ENCODE peak calls at places on chromosomes 1 and 21, in six cellular contexts. N, P, J, K, H and O are unnamed samples. For H3K36me3, the result is how much of the 10 kb centered on the place peaks cover.

GRCh38 chr1:119587328-119587727 is 60.7 kb downstream of the ZNF697 start:
- DNase-seq in P (no peak), N (no peak), H (no peak), J (peak), K (no peak), O (peak)

GRCh38 chr1:39952359-39953110 is 2.4 kb upstream of the MFSD2A start:
- DNase-seq in H (no peak), P (no peak), K (no peak), J (no peak), N (no peak), O (no peak)

GRCh38 chr1:228394571-228395394 is 11.9 kb downstream of the TRIM11 start:
- DNase-seq in N (no peak), K (peak), J (no peak), P (peak), H (no peak), O (no peak)

GRCh38 chr1:58769809-58770345 is 14.0 kb downstream of the JUN start:
- DNase-seq in P (no peak), J (no peak), K (no peak), N (no peak), H (no peak), O (no peak)

GRCh38 chr1:150182233-150182632 is 32.5 kb downstream of the PLEKHO1 start:
- DNase-seq in P (no peak), J (no peak), N (no peak), H (no peak), K (no peak), O (no peak)

GRCh38 chr1:7267493-7267892 is 482.2 kb downstream of the CAMTA1 start:
- DNase-seq in P (no peak), J (peak), K (no peak), H (no peak), N (no peak), O (peak)

GRCh38 chr1:24861821-24862727 is 68.0 kb downstream of the RUNX3 start:
- DNase-seq in J (no peak), H (no peak), K (no peak), P (no peak), N (no peak), O (no peak)

GRCh38 chr1:155171836-155172731 is 1.0 kb downstream of the KRTCAP2 start:
- DNase-seq in P (no peak), N (no peak), K (no peak), J (no peak), H (no peak), O (no peak)

GRCh38 chr1:180131510-180131909 is 23.2 kb upstream of the QSOX1 start:
- DNase-seq in P (no peak), N (no peak), H (no peak), J (peak), K (no peak), O (peak)

GRCh38 chr1:27356628-27357280 is 10.0 kb downstream of the MAP3K6 start:
- DNase-seq in K (peak), N (no peak), P (no peak), J (no peak), H (no peak), O (no peak)

GRCh38 chr1:21596179-21596578 is 73.0 kb downstream of the RAP1GAP start:
- DNase-seq in H (no peak), K (no peak), J (no peak), N (no peak), P (no peak), O (no peak)

GRCh38 chr1:19689856-19690255 is 25.2 kb downstream of the HTR6 start:
- DNase-seq in K (no peak), N (no peak), J (no peak), P (no peak), H (no peak), O (no peak)

GRCh38 chr21:15520811-15521643 is 208.8 kb upstream of the USP25 start:
- DNase-seq in H (no peak), P (no peak), K (no peak), N (no peak), J (no peak), O (no peak)

DNA sequence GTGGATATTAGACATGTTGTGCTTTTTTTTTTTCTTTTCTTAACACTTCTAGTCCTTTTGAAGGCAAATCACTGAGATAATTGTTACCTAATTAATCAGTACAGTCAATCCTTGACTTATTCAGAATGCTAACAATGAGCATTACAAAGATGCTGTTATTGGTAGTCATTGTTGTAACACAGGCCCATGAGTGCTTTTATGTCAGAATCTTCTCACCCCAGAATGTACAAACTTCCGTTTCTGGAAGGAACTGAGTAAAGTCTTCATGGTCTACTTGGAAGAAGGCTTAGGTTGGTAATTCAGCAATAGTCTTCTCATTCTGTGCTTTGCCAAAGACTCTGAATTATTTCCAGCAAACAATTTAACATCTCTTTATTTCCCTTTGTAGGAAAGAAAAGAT is 3.1 kb downstream of the KCNK1 start:
- DNase-seq in P (no peak), J (no peak), H (no peak), K (no peak), N (no peak), O (no peak)
- H3K4me3 ChIP-seq in P (no peak), J (no peak), H (no peak), K (no peak), N (no peak), O (no peak)

GRCh38 chr1:2322065-2322571 is 69.2 kb downstream of the MORN1 start:
- DNase-seq in H (no peak), P (peak), J (peak), K (peak), N (no peak), O (peak)
- TF ChIP-seq CTCF in H (no peak), P (no peak), J (no peak), K (no peak), N (no peak), O (peak)

GRCh38 chr1:42930178-42931107 is 28.2 kb downstream of the SLC2A1 start:
- DNase-seq in H (no peak), P (no peak), K (no peak), J (no peak), N (no peak), O (no peak)
- H3K36me3 ChIP-seq in H (under half), P (under half), K (under half), J (under half), N (half or more), O (under half)

DNA sequence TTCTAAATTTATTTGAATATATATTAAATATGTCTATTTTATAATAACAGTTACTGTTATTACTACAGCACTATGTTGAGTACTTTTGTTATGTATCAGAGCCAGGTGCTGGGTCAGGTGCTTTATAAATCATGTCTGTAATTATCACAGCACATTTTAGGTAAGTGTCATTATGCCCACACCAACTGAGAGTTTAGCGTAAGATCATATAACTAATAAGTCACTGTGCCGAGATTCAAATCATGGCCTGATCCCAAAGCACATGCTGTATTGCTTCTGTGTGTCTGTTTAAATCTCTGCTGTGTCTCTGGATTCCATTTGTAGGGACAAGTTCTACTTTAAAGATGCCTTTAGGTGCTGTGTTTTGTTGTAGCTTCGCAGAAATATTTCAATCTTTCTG is 1.9 kb downstream of the GPSM2 start:
- DNase-seq in K (no peak), N (no peak), P (no peak), J (peak), H (no peak), O (no peak)
- H3K4me3 ChIP-seq in K (no peak), N (peak), P (no peak), J (peak), H (no peak), O (no peak)

GRCh38 chr1:115764541-115764940 is 4.0 kb downstream of the CASQ2 start:
- DNase-seq in N (peak), H (peak), J (peak), P (no peak), K (no peak), O (no peak)
- TF ChIP-seq CTCF in N (peak), H (no peak), J (peak), P (peak), K (no peak), O (peak)